ENCODE peak calls at places on chromosomes 5 and 9, in four cellular contexts. C is body of pancreas, K is Panc1, R is PC-9. P is an unnamed sample.

GRCh38 chr5:180869587-180869986 is 8.5 kb upstream of the ZFP62 start:
- DNase-seq in R (no peak), K (no peak), C (peak), P (no peak)

GRCh38 chr9:90137824-90138223 is 504.8 kb downstream of the DIRAS2 start:
- DNase-seq in R (no peak), K (no peak), C (no peak), P (no peak)

GRCh38 chr5:98433022-98433421 is 340.4 kb upstream of the RGMB start:
- DNase-seq in R (no peak), K (no peak), C (no peak), P (no peak)

GRCh38 chr9:72396247-72397091 is 31.5 kb upstream of the ZFAND5 start:
- DNase-seq in R (peak), K (peak), C (peak), P (no peak)

GRCh38 chr9:2727966-2728613 is 10.8 kb downstream of the KCNV2 start:
- DNase-seq in R (no peak), K (peak), C (peak), P (no peak)

GRCh38 chr5:134567651-134568338 is 42.3 kb downstream of the JADE2 start:
- DNase-seq in C (peak), R (no peak), K (no peak), P (no peak)

GRCh38 chr5:96677496-96677895 is 15.3 kb downstream of the CAST start:
- DNase-seq in R (peak), K (no peak), C (no peak), P (no peak)

GRCh38 chr5:171842006-171842776 is 56.6 kb downstream of the SMIM23 start:
- DNase-seq in C (no peak), R (no peak), K (no peak), P (no peak)

GRCh38 chr9:33908749-33909148 is 91.8 kb downstream of the UBE2R2 start:
- DNase-seq in R (no peak), K (no peak), C (no peak), P (no peak)

GRCh38 chr5:173671121-173671949 is 54.9 kb upstream of the BOD1 start:
- DNase-seq in C (peak), R (no peak), K (no peak), P (peak)

GRCh38 chr5:132003170-132003744 is 8.2 kb downstream of the ACSL6 start:
- DNase-seq in C (peak), K (no peak), R (no peak), P (no peak)

GRCh38 chr5:42990892-42991291 is 49.2 kb downstream of the ANXA2R start:
- DNase-seq in C (no peak), K (no peak), R (no peak), P (no peak)

GRCh38 chr5:20972419-20972925 is 984.5 kb upstream of the CDH18 start:
- DNase-seq in K (peak), R (peak), C (peak), P (no peak)

GRCh38 chr5:74179183-74179582 is 461.3 kb downstream of the ENC1 start:
- DNase-seq in R (no peak), C (peak), K (no peak), P (no peak)

GRCh38 chr5:161369032-161369431 is 177.5 kb downstream of the GABRB2 start:
- DNase-seq in R (no peak), C (no peak), K (no peak), P (no peak)

GRCh38 chr9:90013778-90014177 is 409.0 kb downstream of the GADD45G start:
- DNase-seq in R (no peak), K (no peak), C (no peak), P (no peak)

GRCh38 chr9:34446468-34446891 is 11.9 kb downstream of the FAM219A start:
- DNase-seq in R (no peak), C (no peak), K (no peak), P (no peak)

GRCh38 chr9:70601000-70601929 is 186.8 kb upstream of the KLF9 start:
- DNase-seq in R (no peak), C (peak), K (no peak), P (peak)

GRCh38 chr5:116486588-116486987 is 88.0 kb downstream of the SEMA6A start:
- DNase-seq in K (no peak), R (no peak), C (peak), P (no peak)

GRCh38 chr9:136799854-136800657 is 3.9 kb downstream of the CCDC183 start:
- DNase-seq in R (peak), K (no peak), C (peak), P (peak)

GRCh38 chr5:79577693-79578092 is 34.5 kb upstream of the TENT2 start:
- DNase-seq in K (no peak), R (no peak), C (no peak), P (no peak)

GRCh38 chr9:136854842-136855460 is 2.8 kb downstream of the MAMDC4 start:
- DNase-seq in R (no peak), C (no peak), K (no peak), P (no peak)

DNA sequence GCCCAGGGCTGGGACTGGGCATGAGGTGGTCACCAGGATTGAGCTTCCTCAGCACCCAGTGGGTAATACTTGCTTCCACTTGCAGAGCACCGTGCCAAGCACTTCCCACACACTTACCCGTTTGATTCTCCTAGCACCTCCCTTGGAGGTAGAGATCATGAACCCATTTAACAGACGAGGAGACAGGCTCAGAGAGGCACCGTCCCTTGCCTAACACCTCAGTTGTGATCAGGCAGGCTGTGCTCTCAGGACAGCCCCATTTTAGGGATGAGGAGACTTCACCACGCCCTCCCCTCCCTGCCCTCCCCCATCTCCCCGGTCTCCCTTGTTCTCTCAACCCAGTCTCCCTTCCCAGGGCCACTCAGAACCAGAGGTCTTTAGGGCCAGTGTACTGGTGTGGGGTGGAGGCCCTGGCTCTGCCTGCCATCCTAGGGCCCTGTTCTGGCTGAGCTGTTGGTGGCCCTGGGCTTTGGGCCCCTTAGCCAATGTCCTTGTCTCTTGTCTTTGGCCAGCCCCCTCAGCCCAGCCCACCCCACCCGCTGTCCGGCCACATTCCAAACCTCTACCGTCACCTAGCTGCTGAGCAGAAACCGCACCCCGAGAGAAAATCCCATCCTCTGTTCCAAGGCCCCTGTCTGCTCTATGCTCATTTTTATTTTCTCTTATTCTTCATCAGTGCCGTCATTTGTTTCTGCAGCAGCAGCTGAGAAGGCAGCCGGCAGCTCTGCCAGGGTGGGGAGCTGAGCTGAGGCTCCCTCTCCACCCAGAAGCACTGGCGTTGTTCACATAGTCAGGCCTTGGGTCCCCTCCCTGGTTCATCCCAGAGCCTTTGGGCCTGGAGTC is 33.8 kb downstream of the OLFML2A start:
- DNase-seq in K (no peak), R (peak), C (no peak), P (no peak)
- TF ChIP-seq CTCF in K (no peak), R (no peak), C (no peak), P (no peak)

GRCh38 chr5:174903333-174903732 is 179.0 kb downstream of the MSX2 start:
- DNase-seq in K (no peak), C (no peak), R (no peak), P (no peak)
- TF ChIP-seq CTCF in K (peak), C (no peak), R (no peak), P (no peak)

DNA sequence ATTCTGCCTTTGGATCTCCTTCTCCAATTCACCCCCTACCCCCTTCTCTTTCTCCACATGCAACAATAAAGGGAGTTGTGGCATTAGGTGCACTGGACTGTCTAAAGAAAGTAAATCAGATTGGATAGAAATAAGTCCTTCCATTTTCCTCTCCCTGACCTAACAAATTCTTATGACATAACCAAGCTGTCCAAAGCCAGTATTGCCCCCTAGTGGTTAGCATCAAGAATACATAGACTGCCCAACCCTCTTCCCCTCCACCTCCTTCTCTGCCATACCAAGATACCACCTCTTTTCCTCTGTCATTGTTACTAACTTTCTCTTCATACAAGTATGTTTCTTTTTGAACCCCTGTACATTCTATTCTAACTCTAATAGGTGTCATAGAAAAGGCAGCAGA is 45.7 kb downstream of the PPARGC1B start:
- DNase-seq in K (peak), R (no peak), C (no peak), P (no peak)
- TF ChIP-seq CTCF in K (no peak), R (peak), C (no peak), P (no peak)

DNA sequence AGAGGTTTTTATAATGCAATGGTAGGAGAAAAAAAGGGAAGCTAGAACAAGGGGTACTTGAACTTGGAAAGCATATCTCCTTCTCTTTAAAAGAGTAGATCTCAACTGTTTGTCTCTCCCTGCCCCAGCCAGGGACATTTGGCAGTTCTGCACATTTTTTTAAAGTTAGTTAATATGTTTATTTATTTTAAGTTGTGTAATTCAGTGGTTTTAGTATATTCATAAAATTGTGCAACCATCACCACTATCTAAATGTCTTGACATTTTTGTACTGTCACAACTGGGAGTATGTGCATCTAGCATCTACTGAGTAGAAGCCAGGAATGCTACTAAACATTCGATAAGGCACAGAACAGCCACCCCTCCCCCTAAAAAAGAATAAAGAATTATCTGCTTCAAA is 103.5 kb upstream of the DPYSL3 start:
- DNase-seq in K (no peak), C (no peak), R (no peak), P (no peak)
- TF ChIP-seq CTCF in K (no peak), C (no peak), R (no peak), P (no peak)

GRCh38 chr9:127853312-127854168 is 918 bp downstream of the ENG start:
- DNase-seq in C (no peak), R (peak), K (no peak), P (no peak)
- TF ChIP-seq CTCF in C (no peak), R (no peak), K (no peak), P (no peak)